ENCODE peak calls at places on chromosomes 11 and 22, in eight cellular contexts. Y, Z, O, G, D, M, R and P are unnamed samples.

GRCh38 chr11:73270855-73271477 is 1.2 kb upstream of the P2RY6 start:
- DNase-seq in Y (no peak), Z (no peak), O (no peak), G (no peak), D (no peak), M (no peak), R (no peak), P (no peak)

GRCh38 chr11:55942785-55943392 is 6.7 kb upstream of the OR5I1 start:
- DNase-seq in Y (no peak), Z (peak), O (no peak), G (no peak), D (peak), M (no peak), R (no peak), P (peak)

GRCh38 chr22:27223317-27224177 is 566.2 kb downstream of the MIAT start:
- DNase-seq in Y (no peak), Z (no peak), O (no peak), G (no peak), D (no peak), M (no peak), R (no peak), P (no peak)

GRCh38 chr11:47538741-47539575 is 14.0 kb downstream of the CELF1 start:
- DNase-seq in Y (no peak), Z (no peak), O (no peak), G (peak), D (no peak), M (no peak), R (no peak), P (no peak)

GRCh38 chr11:20873054-20873453 is 203.7 kb downstream of the NELL1 start:
- DNase-seq in Y (no peak), Z (peak), O (no peak), G (peak), D (peak), M (no peak), R (no peak), P (no peak)

GRCh38 chr11:86176165-86176884 is 68.2 kb upstream of the EED start:
- DNase-seq in Y (no peak), Z (peak), O (no peak), G (no peak), D (no peak), M (no peak), R (no peak), P (peak)

GRCh38 chr11:2675540-2675939 is 24.3 kb downstream of the KCNQ1OT1 start:
- DNase-seq in Y (no peak), Z (no peak), O (no peak), G (no peak), D (no peak), M (no peak), R (no peak), P (no peak)

GRCh38 chr11:13210424-13210823 is 67.2 kb upstream of the BMAL1 start:
- DNase-seq in Y (no peak), Z (peak), O (peak), G (peak), D (peak), M (no peak), R (no peak), P (peak)

GRCh38 chr22:50489363-50490243 is 2.9 kb downstream of the MIOX start:
- DNase-seq in Y (no peak), Z (no peak), O (no peak), G (no peak), D (no peak), M (no peak), R (no peak), P (no peak)

GRCh38 chr22:45226681-45227186 is 14.0 kb downstream of the KIAA0930 start:
- DNase-seq in Y (no peak), Z (peak), O (peak), G (peak), D (no peak), M (no peak), R (no peak), P (no peak)